ENCODE peak calls at places on chromosomes 6 and 20, in five cellular contexts. One of them, this sample, is unnamed.

GRCh38 chr20:7452890-7453289 is 487.4 kb downstream of the HAO1 start:
- DNase-seq in pancreas: no peak
- DNase-seq in esophagus muscularis mucosa: no peak
- DNase-seq in HepG2: no peak
- DNase-seq in heart right ventricle: no peak
- DNase-seq in this sample: no peak

GRCh38 chr20:17868700-17869231 is 99.8 kb downstream of the SNX5 start:
- DNase-seq in heart right ventricle: no peak
- DNase-seq in pancreas: no peak
- DNase-seq in esophagus muscularis mucosa: no peak
- DNase-seq in HepG2: no peak
- DNase-seq in this sample: no peak

GRCh38 chr6:117840541-117840983 is 66.5 kb upstream of the SLC35F1 start:
- DNase-seq in HepG2: peak
- DNase-seq in pancreas: no peak
- DNase-seq in esophagus muscularis mucosa: no peak
- DNase-seq in heart right ventricle: no peak
- DNase-seq in this sample: peak

GRCh38 chr6:122565708-122566107 is 44.5 kb upstream of the PKIB start:
- DNase-seq in esophagus muscularis mucosa: no peak
- DNase-seq in HepG2: no peak
- DNase-seq in pancreas: no peak
- DNase-seq in heart right ventricle: no peak
- DNase-seq in this sample: no peak

GRCh38 chr6:43076928-43077809 is 1.1 kb downstream of the PTK7 start:
- DNase-seq in pancreas: no peak
- DNase-seq in HepG2: peak
- DNase-seq in heart right ventricle: no peak
- DNase-seq in esophagus muscularis mucosa: no peak
- DNase-seq in this sample: peak

GRCh38 chr20:5486377-5487054 is 169.8 kb upstream of the PROKR2 start:
- DNase-seq in pancreas: no peak
- DNase-seq in esophagus muscularis mucosa: no peak
- DNase-seq in HepG2: no peak
- DNase-seq in heart right ventricle: no peak
- DNase-seq in this sample: no peak

GRCh38 chr6:34644716-34645115 is 51.9 kb downstream of the ILRUN start:
- DNase-seq in HepG2: no peak
- DNase-seq in heart right ventricle: no peak
- DNase-seq in esophagus muscularis mucosa: no peak
- DNase-seq in pancreas: no peak
- DNase-seq in this sample: no peak

GRCh38 chr6:73027691-73028090 is 197.6 kb downstream of the KHDC1L start:
- DNase-seq in HepG2: no peak
- DNase-seq in pancreas: no peak
- DNase-seq in heart right ventricle: no peak
- DNase-seq in esophagus muscularis mucosa: no peak
- DNase-seq in this sample: no peak

GRCh38 chr20:57716202-57716601 is 6.4 kb upstream of the PMEPA1 start:
- DNase-seq in HepG2: no peak
- DNase-seq in pancreas: no peak
- DNase-seq in esophagus muscularis mucosa: no peak
- DNase-seq in heart right ventricle: no peak
- DNase-seq in this sample: no peak

GRCh38 chr6:32944265-32944664 is 3.4 kb upstream of the HLA-DMB start:
- DNase-seq in pancreas: no peak
- DNase-seq in heart right ventricle: no peak
- DNase-seq in HepG2: no peak
- DNase-seq in esophagus muscularis mucosa: no peak
- DNase-seq in this sample: no peak

GRCh38 chr6:116159782-116160524 is 34.0 kb upstream of the COL10A1 start:
- DNase-seq in pancreas: no peak
- DNase-seq in heart right ventricle: no peak
- DNase-seq in HepG2: no peak
- DNase-seq in esophagus muscularis mucosa: no peak
- DNase-seq in this sample: no peak

GRCh38 chr20:39850821-39851330 is 838.2 kb downstream of the MAFB start:
- DNase-seq in heart right ventricle: no peak
- DNase-seq in pancreas: no peak
- DNase-seq in HepG2: no peak
- DNase-seq in esophagus muscularis mucosa: no peak
- DNase-seq in this sample: no peak

GRCh38 chr6:137202078-137202477 is 17.1 kb downstream of the IFNGR1 start:
- DNase-seq in pancreas: no peak
- DNase-seq in heart right ventricle: no peak
- DNase-seq in esophagus muscularis mucosa: no peak
- DNase-seq in HepG2: no peak
- DNase-seq in this sample: no peak

GRCh38 chr6:43972179-43972914 is 154.9 kb downstream of the MRPL14 start:
- DNase-seq in heart right ventricle: no peak
- DNase-seq in esophagus muscularis mucosa: no peak
- DNase-seq in HepG2: no peak
- DNase-seq in pancreas: peak
- DNase-seq in this sample: peak

GRCh38 chr6:90230547-90231240 is 65.9 kb downstream of the BACH2 start:
- DNase-seq in heart right ventricle: no peak
- DNase-seq in esophagus muscularis mucosa: no peak
- DNase-seq in pancreas: no peak
- DNase-seq in HepG2: no peak
- DNase-seq in this sample: no peak

GRCh38 chr20:36093025-36093803 is 61.3 kb upstream of the EPB41L1 start:
- DNase-seq in heart right ventricle: peak
- DNase-seq in HepG2: no peak
- DNase-seq in esophagus muscularis mucosa: no peak
- DNase-seq in pancreas: peak
- DNase-seq in this sample: peak

GRCh38 chr6:33744001-33744848 is 2.5 kb downstream of the IP6K3 start:
- DNase-seq in HepG2: peak
- DNase-seq in esophagus muscularis mucosa: no peak
- DNase-seq in pancreas: peak
- DNase-seq in heart right ventricle: peak
- DNase-seq in this sample: peak

GRCh38 chr6:3615391-3616380 is 135.8 kb downstream of the PXDC1 start:
- DNase-seq in pancreas: no peak
- DNase-seq in HepG2: no peak
- DNase-seq in esophagus muscularis mucosa: peak
- DNase-seq in heart right ventricle: no peak
- DNase-seq in this sample: no peak

GRCh38 chr6:80280258-80281010 is 174.0 kb downstream of the BCKDHB start:
- DNase-seq in pancreas: no peak
- DNase-seq in HepG2: no peak
- DNase-seq in esophagus muscularis mucosa: no peak
- DNase-seq in heart right ventricle: no peak
- DNase-seq in this sample: no peak

GRCh38 chr6:53809691-53810090 is 14.9 kb downstream of the LRRC1 start:
- DNase-seq in heart right ventricle: no peak
- DNase-seq in esophagus muscularis mucosa: no peak
- DNase-seq in HepG2: no peak
- DNase-seq in pancreas: no peak
- DNase-seq in this sample: no peak

GRCh38 chr6:85460154-85460950 is 10.5 kb downstream of the NT5E start:
- DNase-seq in esophagus muscularis mucosa: no peak
- DNase-seq in pancreas: no peak
- DNase-seq in HepG2: no peak
- DNase-seq in heart right ventricle: no peak
- DNase-seq in this sample: no peak

GRCh38 chr6:7921071-7921470 is 10.5 kb upstream of the TXNDC5 start:
- DNase-seq in pancreas: no peak
- DNase-seq in heart right ventricle: no peak
- DNase-seq in esophagus muscularis mucosa: peak
- DNase-seq in HepG2: no peak
- DNase-seq in this sample: no peak

GRCh38 chr20:43387737-43388136 is 70.0 kb upstream of the SRSF6 start:
- DNase-seq in HepG2: no peak
- DNase-seq in esophagus muscularis mucosa: peak
- DNase-seq in heart right ventricle: no peak
- DNase-seq in pancreas: no peak
- DNase-seq in this sample: no peak

GRCh38 chr20:51016521-51016920 is 6.4 kb downstream of the KCNG1 start:
- DNase-seq in pancreas: no peak
- DNase-seq in HepG2: no peak
- DNase-seq in esophagus muscularis mucosa: no peak
- DNase-seq in heart right ventricle: no peak
- DNase-seq in this sample: no peak

GRCh38 chr6:165308926-165309731 is at the start of gene C6orf118:
- DNase-seq in pancreas: peak
- DNase-seq in HepG2: no peak
- DNase-seq in esophagus muscularis mucosa: no peak
- DNase-seq in heart right ventricle: peak
- DNase-seq in this sample: peak

GRCh38 chr6:106249658-106250057 is 75.9 kb downstream of the ATG5 start:
- DNase-seq in heart right ventricle: no peak
- DNase-seq in esophagus muscularis mucosa: no peak
- DNase-seq in pancreas: no peak
- DNase-seq in HepG2: no peak
- DNase-seq in this sample: no peak

GRCh38 chr6:68741501-68742343 is 106.6 kb downstream of the ADGRB3 start:
- DNase-seq in HepG2: no peak
- DNase-seq in heart right ventricle: no peak
- DNase-seq in pancreas: no peak
- DNase-seq in esophagus muscularis mucosa: no peak
- DNase-seq in this sample: no peak

GRCh38 chr6:42450314-42451145 is 1.2 kb downstream of the TRERF1 start:
- DNase-seq in HepG2: no peak
- DNase-seq in pancreas: no peak
- DNase-seq in heart right ventricle: no peak
- DNase-seq in esophagus muscularis mucosa: peak
- DNase-seq in this sample: no peak

GRCh38 chr20:58942549-58942948 is 38.5 kb upstream of the NELFCD start:
- DNase-seq in pancreas: no peak
- DNase-seq in HepG2: no peak
- DNase-seq in heart right ventricle: no peak
- DNase-seq in esophagus muscularis mucosa: peak
- DNase-seq in this sample: no peak

GRCh38 chr20:21729316-21729715 is 23.9 kb downstream of the PAX1 start:
- DNase-seq in esophagus muscularis mucosa: no peak
- DNase-seq in HepG2: no peak
- DNase-seq in heart right ventricle: no peak
- DNase-seq in pancreas: no peak
- DNase-seq in this sample: no peak

GRCh38 chr6:163490826-163491577 is 76.5 kb downstream of the QKI start:
- DNase-seq in heart right ventricle: peak
- DNase-seq in pancreas: peak
- DNase-seq in HepG2: no peak
- DNase-seq in esophagus muscularis mucosa: no peak
- DNase-seq in this sample: no peak

GRCh38 chr20:13874269-13875158 is 89.7 kb downstream of the NDUFAF5 start:
- DNase-seq in pancreas: no peak
- DNase-seq in heart right ventricle: no peak
- DNase-seq in HepG2: no peak
- DNase-seq in esophagus muscularis mucosa: no peak
- DNase-seq in this sample: no peak

GRCh38 chr20:57043091-57043490 is 223.3 kb downstream of the BMP7 start:
- DNase-seq in esophagus muscularis mucosa: no peak
- DNase-seq in HepG2: no peak
- DNase-seq in heart right ventricle: no peak
- DNase-seq in pancreas: no peak
- DNase-seq in this sample: no peak

GRCh38 chr6:118618676-118619377 is 32.6 kb downstream of the CEP85L start:
- DNase-seq in esophagus muscularis mucosa: no peak
- DNase-seq in pancreas: peak
- DNase-seq in HepG2: peak
- DNase-seq in heart right ventricle: peak
- DNase-seq in this sample: peak

GRCh38 chr20:11158589-11158988 is 484.8 kb upstream of the JAG1 start:
- DNase-seq in esophagus muscularis mucosa: no peak
- DNase-seq in pancreas: no peak
- DNase-seq in HepG2: no peak
- DNase-seq in heart right ventricle: no peak
- DNase-seq in this sample: no peak

GRCh38 chr6:137962725-137963124 is 95.7 kb downstream of the TNFAIP3 start:
- DNase-seq in esophagus muscularis mucosa: no peak
- DNase-seq in heart right ventricle: no peak
- DNase-seq in HepG2: no peak
- DNase-seq in pancreas: no peak
- DNase-seq in this sample: no peak

GRCh38 chr6:25927721-25928359 is 2.7 kb downstream of the SLC17A2 start:
- DNase-seq in heart right ventricle: peak
- DNase-seq in HepG2: no peak
- DNase-seq in pancreas: peak
- DNase-seq in esophagus muscularis mucosa: no peak
- DNase-seq in this sample: no peak
- H3K4me3 ChIP-seq in heart right ventricle: no peak
- H3K4me3 ChIP-seq in HepG2: no peak
- H3K4me3 ChIP-seq in pancreas: no peak
- H3K4me3 ChIP-seq in esophagus muscularis mucosa: no peak
- H3K4me3 ChIP-seq in this sample: no peak

GRCh38 chr6:37967651-37968050 is 148.1 kb downstream of the ZFAND3 start:
- DNase-seq in esophagus muscularis mucosa: no peak
- DNase-seq in HepG2: no peak
- DNase-seq in pancreas: no peak
- DNase-seq in heart right ventricle: no peak
- DNase-seq in this sample: no peak
- H3K4me3 ChIP-seq in esophagus muscularis mucosa: no peak
- H3K4me3 ChIP-seq in HepG2: no peak
- H3K4me3 ChIP-seq in pancreas: no peak
- H3K4me3 ChIP-seq in heart right ventricle: no peak
- H3K4me3 ChIP-seq in this sample: no peak

GRCh38 chr6:71199796-71200195 is 88.8 kb upstream of the OGFRL1 start:
- DNase-seq in heart right ventricle: no peak
- DNase-seq in pancreas: no peak
- DNase-seq in esophagus muscularis mucosa: no peak
- DNase-seq in HepG2: no peak
- DNase-seq in this sample: no peak

GRCh38 chr6:71198908-71199307 is 89.7 kb upstream of the OGFRL1 start:
- DNase-seq in HepG2: no peak
- DNase-seq in esophagus muscularis mucosa: no peak
- DNase-seq in pancreas: no peak
- DNase-seq in heart right ventricle: no peak
- DNase-seq in this sample: no peak

GRCh38 chr6:71194730-71195129 is 93.9 kb upstream of the OGFRL1 start:
- DNase-seq in pancreas: no peak
- DNase-seq in esophagus muscularis mucosa: no peak
- DNase-seq in heart right ventricle: no peak
- DNase-seq in HepG2: no peak
- DNase-seq in this sample: peak

GRCh38 chr6:71197770-71198169 is 90.8 kb upstream of the OGFRL1 start:
- DNase-seq in HepG2: no peak
- DNase-seq in esophagus muscularis mucosa: no peak
- DNase-seq in heart right ventricle: no peak
- DNase-seq in pancreas: no peak
- DNase-seq in this sample: no peak

GRCh38 chr6:71197267-71197666 is 91.3 kb upstream of the OGFRL1 start:
- DNase-seq in pancreas: no peak
- DNase-seq in esophagus muscularis mucosa: no peak
- DNase-seq in HepG2: no peak
- DNase-seq in heart right ventricle: no peak
- DNase-seq in this sample: no peak
- H3K4me3 ChIP-seq in pancreas: no peak
- H3K4me3 ChIP-seq in esophagus muscularis mucosa: no peak
- H3K4me3 ChIP-seq in HepG2: no peak
- H3K4me3 ChIP-seq in heart right ventricle: no peak
- H3K4me3 ChIP-seq in this sample: no peak

GRCh38 chr6:123655520-123656306 is 19.0 kb upstream of the TRDN start:
- DNase-seq in heart right ventricle: no peak
- DNase-seq in pancreas: no peak
- DNase-seq in HepG2: no peak
- DNase-seq in esophagus muscularis mucosa: no peak
- DNase-seq in this sample: peak
- H3K4me3 ChIP-seq in heart right ventricle: peak
- H3K4me3 ChIP-seq in pancreas: peak
- H3K4me3 ChIP-seq in HepG2: peak
- H3K4me3 ChIP-seq in esophagus muscularis mucosa: peak
- H3K4me3 ChIP-seq in this sample: peak

This sample was measured in SJSA1.